ENCODE peak calls at places on chromosomes 5 and 9, in nine cellular contexts. One of them, this sample, is unnamed.

GRCh38 chr5:74145904-74146303 is 494.6 kb downstream of the ENC1 start:
- DNase-seq in A549: no peak
- DNase-seq in HCT116: no peak
- DNase-seq in Panc1: no peak
- DNase-seq in heart left ventricle: no peak
- DNase-seq in Calu3: no peak
- DNase-seq in omental fat pad: no peak
- DNase-seq in HFFc6: no peak
- DNase-seq in breast epithelium: no peak
- DNase-seq in this sample: no peak

GRCh38 chr9:110041452-110041851 is 166.5 kb downstream of the C9orf152 start:
- DNase-seq in A549: no peak
- DNase-seq in HCT116: no peak
- DNase-seq in Panc1: no peak
- DNase-seq in heart left ventricle: no peak
- DNase-seq in Calu3: no peak
- DNase-seq in omental fat pad: no peak
- DNase-seq in HFFc6: no peak
- DNase-seq in breast epithelium: no peak
- DNase-seq in this sample: no peak

GRCh38 chr5:174086751-174087150 is 41.2 kb downstream of the NSG2 start:
- DNase-seq in A549: no peak
- DNase-seq in HCT116: no peak
- DNase-seq in Panc1: no peak
- DNase-seq in heart left ventricle: no peak
- DNase-seq in Calu3: no peak
- DNase-seq in omental fat pad: no peak
- DNase-seq in HFFc6: no peak
- DNase-seq in breast epithelium: no peak
- DNase-seq in this sample: no peak

GRCh38 chr5:34707451-34708107 is 51.5 kb downstream of the RAI14 start:
- DNase-seq in A549: no peak
- DNase-seq in HCT116: no peak
- DNase-seq in Panc1: no peak
- DNase-seq in heart left ventricle: no peak
- DNase-seq in Calu3: no peak
- DNase-seq in omental fat pad: no peak
- DNase-seq in HFFc6: no peak
- DNase-seq in breast epithelium: no peak
- DNase-seq in this sample: no peak

GRCh38 chr5:158878227-158878626 is 221.5 kb downstream of the EBF1 start:
- DNase-seq in A549: no peak
- DNase-seq in HCT116: no peak
- DNase-seq in Panc1: no peak
- DNase-seq in heart left ventricle: no peak
- DNase-seq in Calu3: no peak
- DNase-seq in omental fat pad: no peak
- DNase-seq in HFFc6: no peak
- DNase-seq in breast epithelium: no peak
- DNase-seq in this sample: no peak

GRCh38 chr9:134634190-134634589 is 7.4 kb upstream of the COL5A1 start:
- DNase-seq in A549: no peak
- DNase-seq in HCT116: no peak
- DNase-seq in Panc1: no peak
- DNase-seq in heart left ventricle: peak; percentile 10
- DNase-seq in Calu3: no peak
- DNase-seq in omental fat pad: peak; percentile 17
- DNase-seq in HFFc6: no peak
- DNase-seq in breast epithelium: peak; percentile 33
- DNase-seq in this sample: no peak

GRCh38 chr5:41281215-41281810 is 68.0 kb upstream of the C6 start:
- DNase-seq in A549: no peak
- DNase-seq in HCT116: no peak
- DNase-seq in Panc1: no peak
- DNase-seq in heart left ventricle: no peak
- DNase-seq in Calu3: no peak
- DNase-seq in omental fat pad: no peak
- DNase-seq in HFFc6: no peak
- DNase-seq in breast epithelium: no peak
- DNase-seq in this sample: no peak

GRCh38 chr9:115034801-115035200 is 83.2 kb downstream of the TNC start:
- DNase-seq in A549: no peak
- DNase-seq in HCT116: no peak
- DNase-seq in Panc1: no peak
- DNase-seq in heart left ventricle: no peak
- DNase-seq in Calu3: no peak
- DNase-seq in omental fat pad: no peak
- DNase-seq in HFFc6: peak; percentile 78
- DNase-seq in breast epithelium: no peak
- DNase-seq in this sample: peak; percentile 70

GRCh38 chr9:69580582-69580945 is 91.6 kb downstream of the APBA1 start:
- DNase-seq in A549: no peak
- DNase-seq in HCT116: no peak
- DNase-seq in Panc1: no peak
- DNase-seq in heart left ventricle: no peak
- DNase-seq in Calu3: no peak
- DNase-seq in omental fat pad: no peak
- DNase-seq in HFFc6: no peak
- DNase-seq in breast epithelium: no peak
- DNase-seq in this sample: no peak

GRCh38 chr5:102527547-102527946 is 28.7 kb upstream of the SLCO6A1 start:
- DNase-seq in A549: no peak
- DNase-seq in HCT116: no peak
- DNase-seq in Panc1: no peak
- DNase-seq in heart left ventricle: no peak
- DNase-seq in Calu3: no peak
- DNase-seq in omental fat pad: no peak
- DNase-seq in HFFc6: no peak
- DNase-seq in breast epithelium: no peak
- DNase-seq in this sample: no peak

GRCh38 chr9:135618866-135619598 is 20.3 kb downstream of the GLT6D1 start:
- DNase-seq in A549: no peak
- DNase-seq in HCT116: no peak
- DNase-seq in Panc1: no peak
- DNase-seq in heart left ventricle: no peak
- DNase-seq in Calu3: no peak
- DNase-seq in omental fat pad: no peak
- DNase-seq in HFFc6: no peak
- DNase-seq in breast epithelium: no peak
- DNase-seq in this sample: no peak

GRCh38 chr9:92734931-92735906 is 29.4 kb downstream of the BICD2 start:
- DNase-seq in A549: no peak
- DNase-seq in HCT116: no peak
- DNase-seq in Panc1: no peak
- DNase-seq in heart left ventricle: no peak
- DNase-seq in Calu3: no peak
- DNase-seq in omental fat pad: no peak
- DNase-seq in HFFc6: no peak
- DNase-seq in breast epithelium: peak; percentile 36
- DNase-seq in this sample: no peak

GRCh38 chr9:126420148-126420547 is 93.5 kb downstream of the MVB12B start:
- DNase-seq in A549: no peak
- DNase-seq in HCT116: no peak
- DNase-seq in Panc1: no peak
- DNase-seq in heart left ventricle: no peak
- DNase-seq in Calu3: no peak
- DNase-seq in omental fat pad: no peak
- DNase-seq in HFFc6: no peak
- DNase-seq in breast epithelium: no peak
- DNase-seq in this sample: no peak

DNA sequence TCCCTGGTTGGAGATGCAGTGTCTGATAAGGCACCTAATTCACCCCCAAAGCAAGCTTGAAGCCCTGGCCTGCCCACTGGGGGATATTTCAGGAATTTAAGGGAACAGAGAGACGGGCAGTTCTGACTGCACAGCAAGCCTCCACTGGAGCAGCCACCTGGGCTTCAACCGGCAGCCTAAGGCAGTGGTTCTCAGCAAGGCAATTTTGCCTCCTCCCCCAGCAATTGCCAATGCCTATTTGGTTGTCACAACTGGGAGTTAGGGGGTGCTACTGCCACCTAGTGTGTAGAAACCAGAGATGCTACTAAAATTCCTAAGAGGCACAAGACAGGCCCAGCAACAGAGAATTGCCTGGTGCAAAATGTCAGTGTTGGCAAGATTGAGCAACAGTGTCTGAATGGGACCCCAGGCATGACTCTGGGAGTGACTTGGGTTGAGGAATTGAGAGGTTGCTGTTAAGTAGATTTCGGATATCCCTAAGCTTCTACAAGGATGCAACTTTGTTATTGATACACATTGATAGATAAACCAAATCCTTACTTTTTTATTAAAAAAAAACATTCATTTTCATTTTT is 58.7 kb upstream of the CTSL start:
- DNase-seq in A549: peak; percentile 73
- DNase-seq in HCT116: peak; percentile 23
- DNase-seq in Panc1: no peak
- DNase-seq in heart left ventricle: no peak
- DNase-seq in Calu3: no peak
- DNase-seq in omental fat pad: no peak
- DNase-seq in HFFc6: no peak
- DNase-seq in breast epithelium: no peak
- DNase-seq in this sample: no peak
- TF ChIP-seq CTCF in A549: peak; percentile 23
- TF ChIP-seq CTCF in HCT116: no peak
- TF ChIP-seq CTCF in Panc1: peak; percentile 26
- TF ChIP-seq CTCF in heart left ventricle: peak; percentile 6
- TF ChIP-seq CTCF in Calu3: no peak
- TF ChIP-seq CTCF in omental fat pad: no peak
- TF ChIP-seq CTCF in HFFc6: peak; percentile 51
- TF ChIP-seq CTCF in breast epithelium: no peak
- TF ChIP-seq CTCF in this sample: no peak

DNA sequence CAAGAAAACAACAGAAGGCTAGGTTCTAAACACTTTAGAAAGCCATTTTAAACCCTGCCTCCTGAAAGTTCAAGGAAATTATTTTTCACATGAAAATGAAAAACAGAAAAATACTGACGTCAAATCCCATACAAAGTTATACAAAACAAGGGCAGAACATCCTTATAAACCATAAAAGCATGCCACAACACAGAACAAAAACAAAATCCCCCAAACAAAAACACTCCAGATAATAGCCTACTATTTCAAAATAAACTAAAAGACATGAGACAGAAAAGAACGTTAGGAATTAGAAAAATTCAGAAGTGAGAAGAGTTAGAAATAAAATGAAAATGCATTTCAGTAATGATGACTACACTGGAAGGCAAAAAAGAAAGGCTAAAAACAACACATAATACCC is 173.6 kb downstream of the DCP2 start:
- DNase-seq in A549: no peak
- DNase-seq in HCT116: no peak
- DNase-seq in Panc1: no peak
- DNase-seq in heart left ventricle: no peak
- DNase-seq in Calu3: no peak
- DNase-seq in omental fat pad: no peak
- DNase-seq in HFFc6: no peak
- DNase-seq in breast epithelium: no peak
- DNase-seq in this sample: no peak
- TF ChIP-seq CTCF in A549: no peak
- TF ChIP-seq CTCF in HCT116: no peak
- TF ChIP-seq CTCF in Panc1: no peak
- TF ChIP-seq CTCF in heart left ventricle: no peak
- TF ChIP-seq CTCF in Calu3: no peak
- TF ChIP-seq CTCF in omental fat pad: no peak
- TF ChIP-seq CTCF in HFFc6: no peak
- TF ChIP-seq CTCF in breast epithelium: no peak
- TF ChIP-seq CTCF in this sample: no peak

GRCh38 chr9:22229069-22229468 is 217.6 kb upstream of the DMRTA1 start:
- DNase-seq in A549: no peak
- DNase-seq in HCT116: no peak
- DNase-seq in Panc1: no peak
- DNase-seq in heart left ventricle: no peak
- DNase-seq in Calu3: no peak
- DNase-seq in omental fat pad: no peak
- DNase-seq in HFFc6: no peak
- DNase-seq in breast epithelium: no peak
- DNase-seq in this sample: no peak
- TF ChIP-seq CTCF in A549: no peak
- TF ChIP-seq CTCF in HCT116: no peak
- TF ChIP-seq CTCF in Panc1: no peak
- TF ChIP-seq CTCF in heart left ventricle: no peak
- TF ChIP-seq CTCF in Calu3: no peak
- TF ChIP-seq CTCF in omental fat pad: no peak
- TF ChIP-seq CTCF in HFFc6: no peak
- TF ChIP-seq CTCF in breast epithelium: no peak
- TF ChIP-seq CTCF in this sample: no peak

GRCh38 chr5:38996123-38996522 is 78.1 kb downstream of the RICTOR start:
- DNase-seq in A549: no peak
- DNase-seq in HCT116: no peak
- DNase-seq in Panc1: no peak
- DNase-seq in heart left ventricle: no peak
- DNase-seq in Calu3: no peak
- DNase-seq in omental fat pad: no peak
- DNase-seq in HFFc6: no peak
- DNase-seq in breast epithelium: no peak
- DNase-seq in this sample: no peak

GRCh38 chr5:38999037-38999436 is 75.2 kb downstream of the RICTOR start:
- DNase-seq in A549: no peak
- DNase-seq in HCT116: no peak
- DNase-seq in Panc1: no peak
- DNase-seq in heart left ventricle: no peak
- DNase-seq in Calu3: no peak
- DNase-seq in omental fat pad: no peak
- DNase-seq in HFFc6: no peak
- DNase-seq in breast epithelium: no peak
- DNase-seq in this sample: no peak

GRCh38 chr5:38997579-38997978 is 76.6 kb downstream of the RICTOR start:
- DNase-seq in A549: no peak
- DNase-seq in HCT116: no peak
- DNase-seq in Panc1: no peak
- DNase-seq in heart left ventricle: no peak
- DNase-seq in Calu3: no peak
- DNase-seq in omental fat pad: no peak
- DNase-seq in HFFc6: no peak
- DNase-seq in breast epithelium: no peak
- DNase-seq in this sample: no peak

DNA sequence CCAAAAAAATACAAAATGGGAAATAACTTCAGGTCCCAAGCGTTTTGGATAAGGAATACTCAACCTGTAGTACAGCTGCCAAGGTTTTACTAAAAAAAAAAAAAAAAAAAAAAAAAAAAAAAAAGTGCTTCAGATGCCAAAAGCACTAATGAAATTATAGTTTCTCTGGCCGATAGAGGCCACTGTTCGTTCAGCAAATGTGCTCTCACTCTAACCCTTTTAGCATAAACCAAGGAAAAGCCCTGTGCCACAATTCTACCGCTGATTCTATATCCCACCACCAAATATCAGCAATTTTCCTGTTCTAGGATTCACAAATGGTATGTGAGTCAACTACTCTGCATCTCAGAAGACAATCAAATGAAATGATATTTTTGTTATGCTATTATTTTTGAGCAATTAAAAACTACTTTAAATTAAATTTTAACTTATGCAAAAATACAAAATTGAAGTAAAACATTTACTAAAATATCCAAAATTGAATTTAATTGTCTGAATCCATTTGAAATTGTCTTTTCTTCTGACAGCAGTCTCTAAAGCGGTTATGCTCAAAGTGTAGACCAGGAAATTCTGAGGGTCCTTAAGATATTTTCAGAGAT is 79.8 kb downstream of the RICTOR start:
- DNase-seq in A549: peak; percentile 84
- DNase-seq in HCT116: peak; percentile 4
- DNase-seq in Panc1: no peak
- DNase-seq in heart left ventricle: no peak
- DNase-seq in Calu3: peak; percentile 37
- DNase-seq in omental fat pad: no peak
- DNase-seq in HFFc6: peak; percentile 71
- DNase-seq in breast epithelium: no peak
- DNase-seq in this sample: peak; percentile 44
- TF ChIP-seq CTCF in A549: peak; percentile 79
- TF ChIP-seq CTCF in HCT116: peak; percentile 17
- TF ChIP-seq CTCF in Panc1: peak; percentile 57
- TF ChIP-seq CTCF in heart left ventricle: peak; percentile 67
- TF ChIP-seq CTCF in Calu3: no peak
- TF ChIP-seq CTCF in omental fat pad: no peak
- TF ChIP-seq CTCF in HFFc6: peak; percentile 82
- TF ChIP-seq CTCF in breast epithelium: peak; percentile 57
- TF ChIP-seq CTCF in this sample: peak; percentile 55